ENCODE peak calls at places on chromosomes 5 and 9, in seven cellular contexts. P, Y, U, W, K, M and E are unnamed samples.

GRCh38 chr9:114893622-114894021 is 36.8 kb downstream of the TNFSF8 start:
- DNase-seq in Y (no peak), U (no peak), W (no peak), P (no peak), K (no peak), M (peak), E (no peak)

GRCh38 chr9:92736816-92737606 is 27.6 kb downstream of the BICD2 start:
- DNase-seq in U (peak), M (no peak), Y (no peak), K (no peak), P (no peak), W (no peak), E (no peak)

GRCh38 chr5:108726446-108727091 is 21.1 kb upstream of the FER start:
- DNase-seq in W (no peak), K (no peak), P (no peak), U (no peak), M (peak), Y (no peak), E (no peak)

GRCh38 chr5:37810311-37810710 is 29.5 kb downstream of the GDNF start:
- DNase-seq in U (no peak), W (no peak), M (peak), P (no peak), Y (no peak), K (no peak), E (no peak)

GRCh38 chr5:124644138-124644537 is 102.3 kb downstream of the ZNF608 start:
- DNase-seq in W (no peak), K (no peak), U (no peak), P (no peak), M (peak), Y (no peak), E (no peak)

GRCh38 chr5:1042626-1043025 is 34.0 kb downstream of the NKD2 start:
- DNase-seq in U (no peak), W (no peak), P (no peak), Y (no peak), K (no peak), M (no peak), E (no peak)

GRCh38 chr5:65989115-65989514 is 62.7 kb downstream of the ERBIN start:
- DNase-seq in P (no peak), Y (no peak), K (no peak), W (no peak), U (no peak), M (no peak), E (no peak)

GRCh38 chr5:153469423-153469822 is 21.0 kb upstream of the GRIA1 start:
- DNase-seq in M (no peak), Y (no peak), K (no peak), U (no peak), P (no peak), W (no peak), E (no peak)

GRCh38 chr9:89317282-89317681 is 1.0 kb upstream of the SECISBP2 start:
- DNase-seq in K (no peak), W (no peak), Y (no peak), M (no peak), P (no peak), U (no peak), E (no peak)

GRCh38 chr5:94081088-94081487 is 339.7 kb upstream of the POU5F2 start:
- DNase-seq in Y (no peak), K (no peak), U (no peak), P (no peak), M (no peak), W (no peak), E (no peak)

GRCh38 chr5:756171-756570 is 28.4 kb downstream of the ZDHHC11B start:
- DNase-seq in U (peak), W (no peak), P (peak), Y (no peak), K (no peak), M (no peak), E (no peak)

GRCh38 chr9:100084734-100085133 is 14.1 kb downstream of the ERP44 start:
- DNase-seq in W (no peak), Y (no peak), U (no peak), M (no peak), K (no peak), P (no peak), E (no peak)

GRCh38 chr9:71806916-71807315 is 38.6 kb upstream of the CEMIP2 start:
- DNase-seq in M (peak), U (no peak), P (peak), W (peak), Y (peak), K (peak), E (peak)

GRCh38 chr9:33794560-33794959 is 801 bp upstream of the PRSS3 start:
- DNase-seq in K (no peak), Y (no peak), M (no peak), W (no peak), P (no peak), U (no peak), E (no peak)

GRCh38 chr9:96636368-96636767 is 16.7 kb upstream of the CDC14B start:
- DNase-seq in Y (no peak), W (no peak), P (no peak), U (no peak), K (no peak), M (no peak), E (no peak)

GRCh38 chr5:113043491-113043931 is 66.9 kb downstream of the DCP2 start:
- DNase-seq in W (peak), K (peak), Y (no peak), P (peak), U (no peak), M (peak), E (peak)

GRCh38 chr5:25516136-25516535 is 871.4 kb upstream of the CDH10 start:
- DNase-seq in K (no peak), M (no peak), P (no peak), U (no peak), Y (no peak), W (no peak), E (no peak)

GRCh38 chr9:27645166-27645840 is 72.0 kb upstream of the C9orf72 start:
- DNase-seq in W (no peak), M (no peak), Y (no peak), U (no peak), P (no peak), K (no peak), E (no peak)

GRCh38 chr5:56375011-56375410 is 141.9 kb upstream of the ANKRD55 start:
- DNase-seq in W (no peak), U (no peak), M (no peak), K (no peak), P (no peak), Y (no peak), E (no peak)

GRCh38 chr9:37364751-37365360 is 57.6 kb upstream of the GRHPR start:
- DNase-seq in K (no peak), Y (no peak), W (no peak), U (no peak), P (peak), M (peak), E (no peak)

GRCh38 chr5:665956-666711 is 27.0 kb downstream of the TPPP start:
- DNase-seq in U (no peak), K (peak), W (no peak), P (no peak), Y (no peak), M (no peak), E (no peak)

GRCh38 chr5:123033157-123033671 is 3.3 kb downstream of the PPIC start:
- DNase-seq in P (no peak), Y (no peak), K (no peak), U (no peak), W (no peak), M (no peak), E (no peak)

GRCh38 chr9:114938687-114939575 is 8.5 kb upstream of the TNFSF8 start:
- DNase-seq in P (no peak), M (peak), K (no peak), W (no peak), U (no peak), Y (peak), E (no peak)

GRCh38 chr5:34686762-34687268 is 30.7 kb downstream of the RAI14 start:
- DNase-seq in W (no peak), U (no peak), Y (peak), P (no peak), K (peak), M (peak), E (peak)

GRCh38 chr5:136036991-136037705 is 8.4 kb downstream of the TGFBI start:
- DNase-seq in U (peak), P (no peak), M (no peak), K (no peak), W (no peak), Y (no peak), E (no peak)

GRCh38 chr9:126317513-126317912 is 9.1 kb upstream of the MVB12B start:
- DNase-seq in K (no peak), M (peak), U (no peak), Y (no peak), W (no peak), P (no peak), E (no peak)

GRCh38 chr5:170571885-170572284 is 68.1 kb downstream of the KCNIP1 start:
- DNase-seq in M (no peak), P (no peak), K (no peak), Y (no peak), W (no peak), U (no peak), E (no peak)

GRCh38 chr9:134363450-134363849 is 37.2 kb downstream of the RXRA start:
- DNase-seq in K (no peak), U (no peak), P (no peak), M (no peak), Y (no peak), W (no peak), E (no peak)

GRCh38 chr9:134365791-134366222 is 39.6 kb downstream of the RXRA start:
- DNase-seq in W (peak), M (peak), Y (peak), P (peak), U (peak), K (no peak), E (no peak)

GRCh38 chr9:134365115-134365596 is 38.9 kb downstream of the RXRA start:
- DNase-seq in M (no peak), U (no peak), P (no peak), Y (no peak), W (no peak), K (no peak), E (no peak)

GRCh38 chr9:134366223-134367031 is 40.2 kb downstream of the RXRA start:
- DNase-seq in U (peak), P (no peak), K (peak), Y (peak), W (no peak), M (peak), E (no peak)

GRCh38 chr9:134364391-134365114 is 38.3 kb downstream of the RXRA start:
- DNase-seq in Y (no peak), W (no peak), K (peak), U (no peak), P (no peak), M (no peak), E (no peak)
- TF ChIP-seq CTCF in Y (no peak), W (no peak), K (no peak), U (no peak), P (peak), M (no peak), E (no peak)

GRCh38 chr5:98275980-98276379 is 497.5 kb upstream of the RGMB start:
- DNase-seq in W (no peak), Y (no peak), U (no peak), M (no peak), P (no peak), K (no peak), E (no peak)
- TF ChIP-seq CTCF in W (no peak), Y (no peak), U (no peak), M (no peak), P (no peak), K (no peak), E (peak)

GRCh38 chr9:101636247-101636646 is 41.5 kb upstream of the PPP3R2 start:
- DNase-seq in P (no peak), W (no peak), K (no peak), Y (no peak), U (no peak), M (no peak), E (no peak)

GRCh38 chr9:101639301-101639700 is 44.5 kb upstream of the PPP3R2 start:
- DNase-seq in K (no peak), W (no peak), M (peak), U (no peak), P (no peak), Y (no peak), E (no peak)

GRCh38 chr9:101635020-101635419 is 40.3 kb upstream of the PPP3R2 start:
- DNase-seq in U (no peak), M (no peak), Y (no peak), K (no peak), P (no peak), W (no peak), E (no peak)

GRCh38 chr9:101635473-101635872 is 40.7 kb upstream of the PPP3R2 start:
- DNase-seq in U (no peak), P (no peak), M (no peak), K (no peak), Y (no peak), W (no peak), E (no peak)

DNA sequence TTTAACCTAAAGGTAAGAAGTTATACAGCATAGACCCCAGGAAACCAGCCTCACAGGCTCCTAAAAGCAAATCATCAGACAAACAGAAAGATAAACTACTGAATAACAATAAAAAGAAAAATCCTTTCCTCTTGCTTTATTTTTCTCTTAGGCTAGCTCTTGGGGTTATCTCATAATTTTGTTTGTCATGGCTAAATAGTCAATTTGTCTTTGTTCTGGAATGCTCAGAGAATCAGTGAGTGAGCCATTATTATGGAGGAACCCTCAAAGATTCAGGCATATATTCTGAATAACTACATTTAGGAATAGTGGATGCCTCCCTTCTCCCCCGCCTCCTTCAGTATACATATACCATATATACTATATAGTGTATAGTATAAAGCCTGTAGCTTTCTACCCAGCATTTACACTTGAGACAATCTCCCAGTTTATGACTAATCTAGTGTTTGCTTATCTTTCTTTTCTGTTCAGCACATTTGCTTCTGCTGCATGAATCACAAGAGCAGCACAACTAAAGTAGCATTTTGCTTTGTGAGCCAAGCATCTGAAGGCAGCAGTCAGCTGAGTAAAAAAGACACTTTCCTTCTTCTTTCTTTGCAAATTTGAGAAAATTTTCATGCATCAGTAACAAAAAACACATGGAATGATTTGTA is 45.1 kb upstream of the PPP3R2 start:
- DNase-seq in P (no peak), K (no peak), Y (no peak), W (no peak), U (no peak), M (peak), E (no peak)
- TF ChIP-seq CTCF in P (no peak), K (no peak), Y (no peak), W (no peak), U (no peak), M (no peak), E (no peak)

DNA sequence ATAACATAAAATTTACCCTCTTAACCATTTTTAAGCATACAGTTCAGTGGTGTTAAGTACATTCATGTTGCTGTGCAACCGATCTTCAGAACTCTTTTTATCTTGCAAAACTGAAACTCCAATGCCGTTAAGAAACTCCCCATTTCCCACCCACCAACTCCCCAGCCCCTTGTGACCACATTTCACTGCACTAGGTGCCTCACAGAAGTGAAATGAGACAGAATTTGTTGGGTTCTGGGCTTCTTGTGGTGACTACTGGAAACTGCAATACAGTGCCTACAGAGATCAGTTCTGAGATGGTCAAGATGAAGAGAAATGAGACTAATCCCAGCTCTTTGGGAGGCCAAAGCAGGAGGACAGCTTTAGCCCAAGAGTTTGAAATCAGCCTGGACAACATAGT is 202.1 kb upstream of the SLC30A5 start:
- DNase-seq in M (no peak), U (no peak), Y (no peak), P (no peak), W (no peak), K (no peak), E (no peak)
- TF ChIP-seq CTCF in M (no peak), U (no peak), Y (no peak), P (peak), W (no peak), K (no peak), E (no peak)

DNA sequence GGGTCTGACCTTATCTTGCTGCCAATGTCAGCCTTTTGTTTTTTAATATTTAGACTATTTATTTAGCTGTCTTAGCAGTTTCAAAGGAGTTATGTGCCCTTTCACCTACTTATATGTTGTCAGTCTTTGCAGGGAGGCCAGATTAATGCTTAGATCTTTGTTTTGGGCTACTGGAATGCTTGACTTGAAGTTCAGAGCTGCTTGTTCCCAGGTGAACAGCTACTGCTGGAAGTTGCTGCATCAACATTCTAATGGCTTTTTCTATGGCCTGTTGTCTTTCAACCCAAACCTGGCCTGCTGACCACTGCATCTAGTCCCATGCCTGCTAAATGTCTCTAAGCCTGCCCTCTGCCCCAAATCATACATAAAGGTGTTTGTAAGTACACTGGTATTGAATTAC is 3.0 kb downstream of the SLC22A5 start:
- DNase-seq in K (no peak), Y (no peak), W (no peak), P (no peak), U (no peak), M (no peak), E (no peak)
- TF ChIP-seq CTCF in K (no peak), Y (no peak), W (no peak), P (no peak), U (no peak), M (no peak), E (no peak)

GRCh38 chr5:4866131-4866659 is 273.9 kb upstream of the ADAMTS16 start:
- DNase-seq in P (no peak), W (no peak), K (no peak), M (no peak), U (no peak), Y (no peak), E (no peak)

GRCh38 chr5:4859489-4860211 is 280.5 kb upstream of the ADAMTS16 start:
- DNase-seq in P (no peak), W (no peak), M (no peak), Y (no peak), K (no peak), U (no peak), E (no peak)

GRCh38 chr5:4866817-4867216 is 273.3 kb upstream of the ADAMTS16 start:
- DNase-seq in K (no peak), U (no peak), P (no peak), Y (no peak), M (no peak), W (no peak), E (no peak)

GRCh38 chr5:4857761-4858160 is 282.4 kb upstream of the ADAMTS16 start:
- DNase-seq in W (no peak), K (no peak), U (no peak), P (no peak), M (no peak), Y (no peak), E (no peak)

GRCh38 chr5:4862500-4862899 is 277.6 kb upstream of the ADAMTS16 start:
- DNase-seq in U (no peak), P (no peak), M (peak), K (no peak), W (no peak), Y (no peak), E (no peak)
- TF ChIP-seq CTCF in U (peak), P (peak), M (peak), K (peak), W (peak), Y (no peak), E (peak)